ENCODE peak calls at places on chromosomes 1 and 21, in eight cellular contexts. J, U, Q, N, A, C, Z and V are unnamed samples.

GRCh38 chr1:38773483-38773882 is 86.1 kb downstream of the RRAGC start:
- DNase-seq in N (no peak), U (no peak), J (no peak), C (no peak), A (no peak), Q (no peak), Z (no peak), V (no peak)

GRCh38 chr1:66729130-66729922 is 22.9 kb upstream of the DYNLT5 start:
- DNase-seq in A (no peak), C (no peak), Q (peak; percentile 31), J (no peak), U (no peak), N (no peak), Z (no peak), V (no peak)

GRCh38 chr1:167477962-167478361 is 40.4 kb downstream of the CD247 start:
- DNase-seq in Q (no peak), U (no peak), C (no peak), N (no peak), Z (no peak), J (no peak), A (no peak), V (no peak)

GRCh38 chr1:84095308-84095707 is 48.8 kb upstream of the PRKACB start:
- DNase-seq in N (no peak), C (no peak), A (no peak), Q (no peak), Z (no peak), J (no peak), U (no peak), V (no peak)

GRCh38 chr1:212587304-212588136 is 21.0 kb upstream of the ATF3 start:
- DNase-seq in A (no peak), J (no peak), Z (no peak), N (no peak), C (no peak), Q (no peak), U (peak; percentile 34), V (no peak)

GRCh38 chr1:100921110-100921706 is 25.3 kb downstream of the SLC30A7 start:
- DNase-seq in J (peak; percentile 40), C (no peak), N (no peak), Z (no peak), U (peak; percentile 21), A (no peak), Q (peak; percentile 50), V (peak; percentile 45)

GRCh38 chr1:84611796-84612195 is 37.6 kb upstream of the CTBS start:
- DNase-seq in U (no peak), Q (no peak), C (no peak), N (no peak), Z (no peak), A (no peak), J (peak; percentile 28), V (no peak)

GRCh38 chr1:200304146-200304545 is 105.7 kb downstream of the ZNF281 start:
- DNase-seq in U (no peak), A (no peak), Q (no peak), J (no peak), Z (no peak), N (no peak), C (no peak), V (no peak)

GRCh38 chr21:42042651-42043050 is 28.5 kb upstream of the UMODL1 start:
- DNase-seq in U (no peak), J (no peak), C (no peak), N (no peak), Q (no peak), Z (no peak), A (no peak), V (no peak)

GRCh38 chr21:45709127-45709526 is 65.6 kb downstream of the PCBP3 start:
- DNase-seq in J (no peak), Z (no peak), N (no peak), Q (no peak), A (no peak), C (no peak), U (no peak), V (peak; percentile 40)

GRCh38 chr1:89808429-89809117 is 12.3 kb upstream of the LRRC8D start:
- DNase-seq in U (no peak), Z (no peak), Q (peak; percentile 36), N (no peak), J (no peak), C (no peak), A (no peak), V (peak; percentile 73)

GRCh38 chr1:213995603-213996002 is 7.8 kb downstream of the PROX1 start:
- DNase-seq in A (no peak), U (no peak), Q (no peak), Z (no peak), C (no peak), J (no peak), N (no peak), V (no peak)

GRCh38 chr1:183812686-183813569 is 8.0 kb downstream of the RGL1 start:
- DNase-seq in Q (peak; percentile 51), U (no peak), J (peak; percentile 60), C (no peak), Z (no peak), A (no peak), N (no peak), V (peak; percentile 20)

GRCh38 chr21:37793660-37794059 is 122.6 kb downstream of the KCNJ6 start:
- DNase-seq in N (no peak), J (peak; percentile 40), A (no peak), Z (no peak), U (no peak), C (no peak), Q (peak; percentile 44), V (peak; percentile 56)

GRCh38 chr1:247448107-247448778 is 9.7 kb downstream of the OR2B11 start:
- DNase-seq in U (no peak), Z (peak; percentile 11), N (no peak), A (peak; percentile 40), C (peak; percentile 12), J (peak; percentile 46), Q (no peak), V (no peak)

GRCh38 chr1:234781241-234782056 is 171.5 kb upstream of the IRF2BP2 start:
- DNase-seq in J (no peak), U (no peak), Q (no peak), A (no peak), N (no peak), Z (no peak), C (no peak), V (no peak)

GRCh38 chr1:27862671-27863551 is 9.4 kb upstream of the THEMIS2 start:
- DNase-seq in Z (no peak), J (peak; percentile 99), C (no peak), A (peak; percentile 63), N (no peak), Q (peak; percentile 64), U (peak; percentile 90), V (peak; percentile 99)

GRCh38 chr1:7047866-7048265 is 262.6 kb downstream of the CAMTA1 start:
- DNase-seq in U (no peak), Z (no peak), J (no peak), Q (no peak), A (no peak), C (no peak), N (no peak), V (no peak)

GRCh38 chr1:203465943-203466342 is 9.7 kb upstream of the PRELP start:
- DNase-seq in J (no peak), N (no peak), Q (no peak), U (no peak), Z (no peak), A (no peak), C (no peak), V (no peak)

GRCh38 chr1:224333309-224333926 is 3.4 kb upstream of the NVL start:
- DNase-seq in Z (no peak), Q (peak; percentile 75), N (no peak), C (no peak), U (no peak), J (peak; percentile 43), A (no peak), V (peak; percentile 68)

GRCh38 chr1:15833842-15834405 is 13.6 kb upstream of the SPEN start:
- DNase-seq in A (no peak), U (no peak), Z (no peak), J (no peak), N (no peak), Q (no peak), C (no peak), V (peak; percentile 83)

GRCh38 chr1:175933801-175934200 is 190.4 kb upstream of the TNR start:
- DNase-seq in C (no peak), N (no peak), U (no peak), J (no peak), Q (no peak), Z (no peak), A (no peak), V (peak; percentile 37)

GRCh38 chr1:161139765-161140164 is 7.3 kb upstream of the DEDD start:
- DNase-seq in C (no peak), N (no peak), U (no peak), A (no peak), Q (peak; percentile 50), Z (no peak), J (no peak), V (peak; percentile 40)